ENCODE peak calls at places on chromosomes 2 and 18, in four cellular contexts. One of them, this sample, is unnamed.
A peak's percentile ranks its signal among the peaks of the same experiment; 100 is the strongest.

GRCh38 chr2:181253438-181253837 is 203.7 kb upstream of the ITGA4 start:
- DNase-seq in body of pancreas: no peak
- DNase-seq in substantia nigra: no peak
- DNase-seq in aorta: no peak
- DNase-seq in this sample: no peak

GRCh38 chr18:70384181-70384790 is 95.4 kb downstream of the SOCS6 start:
- DNase-seq in body of pancreas: no peak
- DNase-seq in substantia nigra: no peak
- DNase-seq in aorta: no peak
- DNase-seq in this sample: peak; percentile 34

GRCh38 chr2:157302492-157303099 is 23.0 kb downstream of the ERMN start:
- DNase-seq in body of pancreas: peak; percentile 37
- DNase-seq in substantia nigra: no peak
- DNase-seq in aorta: no peak
- DNase-seq in this sample: peak; percentile 10

GRCh38 chr2:38266382-38267051 is 110.6 kb downstream of the ATL2 start:
- DNase-seq in body of pancreas: no peak
- DNase-seq in substantia nigra: no peak
- DNase-seq in aorta: no peak
- DNase-seq in this sample: no peak

GRCh38 chr18:33697498-33697897 is 119.5 kb downstream of the ASXL3 start:
- DNase-seq in body of pancreas: no peak
- DNase-seq in substantia nigra: no peak
- DNase-seq in aorta: no peak
- DNase-seq in this sample: no peak

GRCh38 chr2:48433682-48434081 is 96.3 kb upstream of the STON1 start:
- DNase-seq in body of pancreas: peak; percentile 66
- DNase-seq in substantia nigra: peak; percentile 24
- DNase-seq in aorta: no peak
- DNase-seq in this sample: no peak

GRCh38 chr18:50061876-50062517 is 132.9 kb downstream of the MYO5B start:
- DNase-seq in body of pancreas: peak; percentile 27
- DNase-seq in substantia nigra: no peak
- DNase-seq in aorta: no peak
- DNase-seq in this sample: no peak

GRCh38 chr2:26989156-26989555 is 18.7 kb downstream of the MAPRE3 start:
- DNase-seq in body of pancreas: no peak
- DNase-seq in substantia nigra: no peak
- DNase-seq in aorta: no peak
- DNase-seq in this sample: no peak

GRCh38 chr2:40158781-40159180 is 293.1 kb downstream of the SLC8A1 start:
- DNase-seq in body of pancreas: no peak
- DNase-seq in substantia nigra: no peak
- DNase-seq in aorta: no peak
- DNase-seq in this sample: no peak

GRCh38 chr18:45708831-45709230 is 15.2 kb upstream of the SLC14A1 start:
- DNase-seq in body of pancreas: no peak
- DNase-seq in substantia nigra: no peak
- DNase-seq in aorta: no peak
- DNase-seq in this sample: no peak

GRCh38 chr18:59877366-59877765 is 22.4 kb upstream of the PMAIP1 start:
- DNase-seq in body of pancreas: no peak
- DNase-seq in substantia nigra: no peak
- DNase-seq in aorta: no peak
- DNase-seq in this sample: no peak

GRCh38 chr2:177799531-177799930 is 273.0 kb downstream of the PDE11A start:
- DNase-seq in body of pancreas: no peak
- DNase-seq in substantia nigra: no peak
- DNase-seq in aorta: no peak
- DNase-seq in this sample: no peak

GRCh38 chr2:238169708-238170251 is 11.0 kb downstream of the ERFE start:
- DNase-seq in body of pancreas: no peak
- DNase-seq in substantia nigra: no peak
- DNase-seq in aorta: peak; percentile 75
- DNase-seq in this sample: peak; percentile 30

GRCh38 chr2:225182126-225182525 is 139.9 kb upstream of the DOCK10 start:
- DNase-seq in body of pancreas: no peak
- DNase-seq in substantia nigra: no peak
- DNase-seq in aorta: no peak
- DNase-seq in this sample: no peak

GRCh38 chr2:237221443-237221842 is 135.8 kb downstream of the COPS8 start:
- DNase-seq in body of pancreas: no peak
- DNase-seq in substantia nigra: no peak
- DNase-seq in aorta: no peak
- DNase-seq in this sample: no peak

GRCh38 chr2:15674637-15675455 is 83.2 kb downstream of the DDX1 start:
- DNase-seq in body of pancreas: no peak
- DNase-seq in substantia nigra: no peak
- DNase-seq in aorta: no peak
- DNase-seq in this sample: no peak

GRCh38 chr2:152755029-152755428 is 36.6 kb downstream of the ARL6IP6 start:
- DNase-seq in body of pancreas: peak; percentile 8
- DNase-seq in substantia nigra: no peak
- DNase-seq in aorta: no peak
- DNase-seq in this sample: no peak

GRCh38 chr18:7021994-7022840 is 95.4 kb downstream of the LAMA1 start:
- DNase-seq in body of pancreas: peak; percentile 89
- DNase-seq in substantia nigra: no peak
- DNase-seq in aorta: no peak
- DNase-seq in this sample: no peak

GRCh38 chr2:189751080-189751658 is 11.4 kb downstream of the OSGEPL1 start:
- DNase-seq in body of pancreas: peak; percentile 46
- DNase-seq in substantia nigra: no peak
- DNase-seq in aorta: peak; percentile 47
- DNase-seq in this sample: no peak

GRCh38 chr2:184793196-184793595 is 194.9 kb downstream of the ZNF804A start:
- DNase-seq in body of pancreas: no peak
- DNase-seq in substantia nigra: no peak
- DNase-seq in aorta: no peak
- DNase-seq in this sample: no peak

GRCh38 chr18:79853303-79853992 is 55.7 kb downstream of the KCNG2 start:
- DNase-seq in body of pancreas: no peak
- DNase-seq in substantia nigra: no peak
- DNase-seq in aorta: peak; percentile 67
- DNase-seq in this sample: no peak

GRCh38 chr2:151334082-151334815 is 23.1 kb upstream of the TNFAIP6 start:
- DNase-seq in body of pancreas: no peak
- DNase-seq in substantia nigra: no peak
- DNase-seq in aorta: no peak
- DNase-seq in this sample: no peak

GRCh38 chr2:9690252-9690651 is 59.5 kb upstream of the YWHAQ start:
- DNase-seq in body of pancreas: peak; percentile 32
- DNase-seq in substantia nigra: no peak
- DNase-seq in aorta: no peak
- DNase-seq in this sample: no peak
- H3K27ac ChIP-seq in body of pancreas: no peak overlapping the region
- H3K27ac ChIP-seq in substantia nigra: no peak overlapping the region
- H3K27ac ChIP-seq in aorta: no peak overlapping the region
- H3K27ac ChIP-seq in this sample: no peak overlapping the region

DNA sequence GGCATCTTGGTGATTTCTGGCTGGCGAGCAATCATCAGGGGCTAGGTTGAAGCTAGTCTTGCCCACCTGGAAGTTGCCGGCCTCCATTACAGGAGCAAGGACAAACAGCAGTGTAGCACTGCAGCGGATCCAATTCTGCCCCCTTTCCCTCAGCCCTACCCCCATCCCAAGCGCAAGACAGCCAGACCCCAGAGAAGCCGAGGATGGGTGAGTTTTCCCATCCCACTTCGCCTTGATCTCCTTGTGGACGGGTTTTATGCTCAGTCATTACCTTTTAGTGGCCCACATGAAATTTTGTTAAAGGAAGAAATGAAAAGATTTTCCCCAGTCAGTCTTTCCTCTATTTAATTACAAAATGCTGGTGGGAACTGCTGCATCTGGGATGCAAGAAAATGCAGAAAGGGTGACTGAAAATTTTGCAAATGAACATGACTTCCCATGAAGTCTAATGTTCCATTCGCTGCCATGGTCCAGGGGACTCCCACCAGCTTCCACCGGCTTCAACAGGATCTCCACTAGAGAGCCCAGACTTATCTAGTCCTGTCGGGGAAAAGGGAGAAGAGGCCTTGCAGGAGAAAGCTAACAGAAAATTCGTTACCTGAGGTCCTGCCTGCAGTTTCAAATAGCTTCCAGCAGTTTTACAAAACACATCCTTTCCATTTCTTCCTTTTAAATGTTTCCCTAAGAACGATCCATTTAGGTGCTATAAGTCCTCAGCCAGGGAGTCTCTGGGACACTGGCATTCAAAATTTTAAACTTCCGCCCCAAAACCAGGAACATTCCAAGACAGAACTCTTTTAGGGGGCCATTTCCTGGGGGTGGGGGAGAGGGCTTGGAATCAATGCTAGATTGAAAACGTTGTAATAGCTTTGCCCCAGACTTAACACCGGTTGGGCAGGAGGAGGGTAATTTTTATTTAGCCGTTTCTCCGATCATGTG is 1.9 kb upstream of the HOXD9 start:
- DNase-seq in body of pancreas: no peak
- DNase-seq in substantia nigra: no peak
- DNase-seq in aorta: no peak
- DNase-seq in this sample: no peak
- H3K27ac ChIP-seq in body of pancreas: no peak overlapping the region
- H3K27ac ChIP-seq in substantia nigra: no peak overlapping the region
- H3K27ac ChIP-seq in aorta: no peak overlapping the region
- H3K27ac ChIP-seq in this sample: no peak overlapping the region

GRCh38 chr2:103484906-103485305 is 723.1 kb downstream of the TMEM182 start:
- DNase-seq in body of pancreas: no peak
- DNase-seq in substantia nigra: peak; percentile 20
- DNase-seq in aorta: no peak
- DNase-seq in this sample: no peak
- H3K27ac ChIP-seq in body of pancreas: no peak overlapping the region
- H3K27ac ChIP-seq in substantia nigra: no peak overlapping the region
- H3K27ac ChIP-seq in aorta: no peak overlapping the region
- H3K27ac ChIP-seq in this sample: no peak overlapping the region

DNA sequence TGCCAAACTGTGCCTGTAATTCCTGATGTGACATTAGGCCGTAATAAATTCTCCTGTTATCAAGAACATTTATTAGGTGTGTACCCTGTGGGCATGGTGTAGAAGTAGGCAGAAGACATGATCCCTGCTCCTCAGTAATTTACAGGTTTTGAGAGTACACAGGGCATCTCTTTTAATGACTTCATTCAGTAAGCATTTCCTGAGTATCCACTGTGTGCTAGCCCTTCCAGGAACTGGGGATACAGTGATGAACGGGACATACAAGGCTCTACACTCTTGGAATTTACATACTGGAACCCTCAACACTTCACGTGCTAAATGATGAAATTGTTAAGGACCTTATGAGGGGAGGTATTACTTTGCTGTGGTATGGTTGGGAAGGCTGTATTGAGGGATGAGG is 30.2 kb downstream of the DIS3L2 start:
- DNase-seq in body of pancreas: no peak
- DNase-seq in substantia nigra: no peak
- DNase-seq in aorta: no peak
- DNase-seq in this sample: no peak
- H3K27ac ChIP-seq in body of pancreas: no peak overlapping the region
- H3K27ac ChIP-seq in substantia nigra: no peak overlapping the region
- H3K27ac ChIP-seq in aorta: no peak overlapping the region
- H3K27ac ChIP-seq in this sample: no peak overlapping the region

GRCh38 chr2:8681786-8682692 is at the start of gene ID2:
- DNase-seq in body of pancreas: peak; percentile 99
- DNase-seq in substantia nigra: peak; percentile 99
- DNase-seq in aorta: peak; percentile 100
- DNase-seq in this sample: peak; percentile 98

GRCh38 chr2:8684885-8685696 is 3.2 kb downstream of the ID2 start:
- DNase-seq in body of pancreas: peak; percentile 69
- DNase-seq in substantia nigra: peak; percentile 57
- DNase-seq in aorta: peak; percentile 91
- DNase-seq in this sample: no peak

GRCh38 chr2:8684421-8684884 is 2.6 kb downstream of the ID2 start:
- DNase-seq in body of pancreas: peak; percentile 30
- DNase-seq in substantia nigra: no peak
- DNase-seq in aorta: no peak
- DNase-seq in this sample: peak; percentile 44

GRCh38 chr2:8680931-8681760 is 710 bp upstream of the ID2 start:
- DNase-seq in body of pancreas: peak; percentile 76
- DNase-seq in substantia nigra: peak; percentile 63
- DNase-seq in aorta: peak; percentile 88
- DNase-seq in this sample: no peak

GRCh38 chr2:8682719-8683667 is 1.1 kb downstream of the ID2 start:
- DNase-seq in body of pancreas: peak; percentile 42
- DNase-seq in substantia nigra: no peak
- DNase-seq in aorta: no peak
- DNase-seq in this sample: no peak
- H3K27ac ChIP-seq in body of pancreas: peak overlapping the region; percentile 79
- H3K27ac ChIP-seq in substantia nigra: peak overlapping the region; percentile 66
- H3K27ac ChIP-seq in aorta: peak overlapping the region; percentile 69
- H3K27ac ChIP-seq in this sample: peak overlapping the region; percentile 82